ENCODE peak calls at places on chromosomes 3 and 15, in seven cellular contexts. W, H, V, K, U, G and B are unnamed samples.
A peak's percentile ranks its signal among the peaks of the same experiment; 100 is the strongest.

GRCh38 chr3:134419214-134419965 is 45.1 kb upstream of the AMOTL2 start:
- DNase-seq in H (no peak), V (no peak), G (no peak), W (no peak), U (no peak), K (no peak), B (peak; percentile 32)

GRCh38 chr3:71245052-71245488 is 338.5 kb downstream of the FOXP1 start:
- DNase-seq in K (peak; percentile 54), V (no peak), G (peak; percentile 47), W (no peak), U (peak; percentile 38), H (no peak), B (no peak)

GRCh38 chr3:50600141-50600753 is 11.3 kb downstream of the CISH start:
- DNase-seq in G (no peak), V (peak; percentile 35), W (no peak), H (no peak), U (no peak), K (no peak), B (peak; percentile 62)

GRCh38 chr15:25568751-25569150 is 129.9 kb upstream of the UBE3A start:
- DNase-seq in K (no peak), W (no peak), H (no peak), V (no peak), U (no peak), G (no peak), B (no peak)

GRCh38 chr15:71127083-71127482 is 11.8 kb downstream of the THSD4 start:
- DNase-seq in U (no peak), V (no peak), W (no peak), K (no peak), G (no peak), H (no peak), B (no peak)

GRCh38 chr3:46358466-46358865 is 4.6 kb downstream of the CCR2 start:
- DNase-seq in K (no peak), G (no peak), H (no peak), W (no peak), V (no peak), U (no peak), B (no peak)

GRCh38 chr3:90016492-90017065 is 909.2 kb downstream of the EPHA3 start:
- DNase-seq in W (no peak), U (peak; percentile 10), K (no peak), V (no peak), H (no peak), G (no peak), B (no peak)

GRCh38 chr3:44108481-44108880 is 133.2 kb upstream of the TOPAZ1 start:
- DNase-seq in U (no peak), V (no peak), K (no peak), W (no peak), H (no peak), G (no peak), B (no peak)

GRCh38 chr3:124401841-124402240 is 328.4 kb upstream of the UMPS start:
- DNase-seq in W (no peak), U (no peak), K (no peak), H (no peak), G (peak; percentile 9), V (no peak), B (no peak)

GRCh38 chr15:34582461-34583357 is 742 bp downstream of the GOLGA8B start:
- DNase-seq in V (peak; percentile 70), W (peak; percentile 80), H (peak; percentile 56), U (no peak), G (no peak), K (no peak), B (peak; percentile 82)

GRCh38 chr15:62547584-62547983 is 382.5 kb upstream of the C2CD4B start:
- DNase-seq in V (no peak), U (no peak), K (no peak), G (no peak), H (no peak), W (no peak), B (no peak)

GRCh38 chr3:35908366-35909232 is 269.3 kb downstream of the ARPP21 start:
- DNase-seq in U (peak; percentile 66), G (peak; percentile 48), H (peak; percentile 79), V (peak; percentile 44), K (peak; percentile 55), W (peak; percentile 7), B (no peak)

GRCh38 chr3:171157286-171157685 is 130.8 kb upstream of the SLC2A2 start:
- DNase-seq in V (no peak), K (no peak), W (no peak), H (no peak), U (no peak), G (no peak), B (no peak)

GRCh38 chr15:74276560-74276959 is 40.4 kb downstream of the CCDC33 start:
- DNase-seq in V (no peak), K (no peak), U (no peak), H (no peak), G (no peak), W (no peak), B (no peak)
- TF ChIP-seq CTCF in V (no peak), K (no peak), U (no peak), H (no peak), G (no peak), W (no peak), B (no peak)

DNA sequence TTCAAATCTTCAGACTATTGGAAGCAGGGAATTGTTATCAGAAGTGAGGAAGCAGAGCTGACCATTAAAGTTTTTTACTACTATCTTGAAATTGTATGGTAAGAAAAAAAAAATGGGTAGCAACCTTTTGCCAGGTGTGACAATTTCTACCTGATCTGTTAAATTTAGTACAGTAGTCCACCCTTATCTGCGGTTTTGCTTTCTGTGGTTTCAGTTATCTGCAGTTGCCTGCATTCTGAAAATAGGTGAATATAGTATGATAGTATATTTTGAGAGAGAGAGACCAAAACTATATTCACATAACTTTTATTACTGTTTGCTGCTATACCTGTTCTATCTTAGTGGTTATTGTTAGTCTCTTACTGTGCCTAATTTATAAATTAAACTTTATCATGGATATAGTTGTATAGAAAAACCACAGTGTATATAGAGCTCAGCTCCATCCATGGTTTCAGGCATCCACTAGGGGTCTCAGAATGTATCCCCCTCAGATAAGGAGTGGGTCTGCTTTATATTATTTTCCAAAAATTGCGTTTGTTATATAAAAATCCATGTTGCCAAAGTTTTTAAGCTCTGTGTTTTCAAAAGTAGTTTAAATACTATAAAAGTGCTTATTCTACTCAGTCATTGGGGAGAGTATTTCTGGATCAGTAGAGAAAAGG is 69.9 kb downstream of the PTPRG start:
- DNase-seq in G (no peak), U (no peak), K (no peak), W (no peak), V (no peak), H (no peak), B (no peak)
- TF ChIP-seq CTCF in G (peak; percentile 34), U (no peak), K (no peak), W (no peak), V (no peak), H (no peak), B (no peak)

GRCh38 chr15:52259503-52259902 is 36.1 kb downstream of the MYO5C start:
- DNase-seq in K (no peak), G (no peak), H (no peak), U (no peak), W (no peak), V (no peak), B (no peak)

GRCh38 chr15:52262364-52262763 is 33.2 kb downstream of the MYO5C start:
- DNase-seq in K (no peak), V (no peak), H (peak; percentile 33), U (peak; percentile 29), G (no peak), W (no peak), B (no peak)

GRCh38 chr15:52263563-52263962 is 32.0 kb downstream of the MYO5C start:
- DNase-seq in V (no peak), W (no peak), G (no peak), H (no peak), K (no peak), U (no peak), B (no peak)

GRCh38 chr15:52261026-52261425 is 34.6 kb downstream of the MYO5C start:
- DNase-seq in K (no peak), U (no peak), G (no peak), W (no peak), V (no peak), H (no peak), B (no peak)

GRCh38 chr15:52261498-52262242 is 33.9 kb downstream of the MYO5C start:
- DNase-seq in V (no peak), G (peak; percentile 68), K (peak; percentile 64), U (peak; percentile 87), W (peak; percentile 85), H (peak; percentile 95), B (no peak)
- TF ChIP-seq CTCF in V (no peak), G (peak; percentile 47), K (peak; percentile 14), U (no peak), W (no peak), H (peak; percentile 12), B (no peak)

GRCh38 chr15:44264148-44264547 is 24.4 kb upstream of the GOLM2 start:
- DNase-seq in G (no peak), H (no peak), V (no peak), U (no peak), K (no peak), W (no peak), B (no peak)

GRCh38 chr15:44261007-44261706 is 27.4 kb upstream of the GOLM2 start:
- DNase-seq in V (no peak), G (no peak), H (no peak), K (no peak), U (no peak), W (no peak), B (no peak)

DNA sequence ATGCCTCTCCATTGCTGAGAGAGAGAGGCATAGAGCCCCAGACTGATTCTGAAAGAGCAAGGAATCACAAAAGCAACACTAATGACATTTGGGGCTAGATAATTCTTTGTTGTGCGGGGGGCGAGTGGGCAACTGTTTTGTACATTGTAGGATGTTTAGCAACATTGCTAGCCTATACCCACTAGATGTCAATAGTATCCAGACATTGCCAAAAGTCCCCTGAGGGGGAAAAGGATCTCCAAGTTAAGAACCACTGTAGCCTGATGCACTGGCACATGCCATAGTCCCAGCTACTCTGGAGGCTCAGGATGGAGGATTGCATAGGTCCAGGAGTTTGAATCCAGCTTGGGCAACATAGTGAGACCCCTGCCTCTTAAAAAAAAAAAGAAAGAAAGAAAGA is 22.8 kb upstream of the GOLM2 start:
- DNase-seq in V (no peak), W (no peak), K (no peak), H (peak; percentile 23), G (no peak), U (no peak), B (no peak)
- TF ChIP-seq CTCF in V (peak; percentile 42), W (no peak), K (no peak), H (no peak), G (no peak), U (no peak), B (no peak)

GRCh38 chr15:48186271-48186670 is 5.2 kb upstream of the CTXN2 start:
- DNase-seq in V (no peak), W (no peak), U (no peak), K (no peak), H (no peak), G (no peak), B (no peak)
- TF ChIP-seq CTCF in V (no peak), W (no peak), U (no peak), K (no peak), H (no peak), G (no peak), B (no peak)